ENCODE peak calls at places on chromosomes 7 and 10, in six cellular contexts. Y is pancreas; U is thoracic aorta; J is CD4-positive, alpha-beta memory T cell; N is GM23248; Q is uterus. H is an unnamed sample.
A peak's percentile ranks its signal among the peaks of the same experiment; 100 is the strongest.

GRCh38 chr10:133133471-133134231 is 26.4 kb upstream of the KNDC1 start:
- DNase-seq in Y (peak; percentile 56), U (no peak), J (no peak), N (no peak), Q (peak; percentile 8), H (no peak)

GRCh38 chr7:39683216-39683845 is 60.0 kb downstream of the RALA start:
- DNase-seq in Y (no peak), U (no peak), J (no peak), N (peak; percentile 75), Q (no peak), H (no peak)

GRCh38 chr10:56911906-56912480 is 550.9 kb upstream of the ZWINT start:
- DNase-seq in Y (no peak), U (no peak), J (no peak), N (no peak), Q (no peak), H (no peak)

GRCh38 chr7:50264908-50265307 is 39.6 kb upstream of the IKZF1 start:
- DNase-seq in Y (no peak), U (no peak), J (peak; percentile 85), N (no peak), Q (no peak), H (peak; percentile 9)

GRCh38 chr10:3471927-3472704 is 299.5 kb upstream of the PITRM1 start:
- DNase-seq in Y (no peak), U (no peak), J (no peak), N (peak; percentile 53), Q (no peak), H (no peak)

GRCh38 chr10:101266396-101267298 is 37.4 kb upstream of the LBX1 start:
- DNase-seq in Y (no peak), U (no peak), J (no peak), N (no peak), Q (no peak), H (no peak)

GRCh38 chr7:33040803-33041516 is 21.6 kb downstream of the NT5C3A start:
- DNase-seq in Y (no peak), U (no peak), J (peak; percentile 90), N (peak; percentile 54), Q (no peak), H (peak; percentile 68)

GRCh38 chr7:102106625-102107024 is 180.0 kb upstream of the SH2B2 start:
- DNase-seq in Y (no peak), U (no peak), J (no peak), N (peak; percentile 10), Q (peak; percentile 13), H (no peak)

GRCh38 chr10:132972986-132973902 is 30.9 kb upstream of the CFAP46 start:
- DNase-seq in Y (peak; percentile 50), U (no peak), J (no peak), N (no peak), Q (peak; percentile 11), H (no peak)

GRCh38 chr7:2566890-2567662 is 8.3 kb downstream of the IQCE start:
- DNase-seq in Y (peak; percentile 49), U (no peak), J (no peak), N (peak; percentile 32), Q (no peak), H (no peak)

GRCh38 chr10:71390921-71391690 is 5.6 kb upstream of the CDH23 start:
- DNase-seq in Y (no peak), U (no peak), J (no peak), N (no peak), Q (no peak), H (no peak)

GRCh38 chr10:132942101-132942739 is at the start of gene CFAP46:
- DNase-seq in Y (peak; percentile 87), U (no peak), J (no peak), N (peak; percentile 50), Q (no peak), H (no peak)

GRCh38 chr7:28793383-28793782 is 164.7 kb downstream of the TRIL start:
- DNase-seq in Y (no peak), U (no peak), J (no peak), N (no peak), Q (no peak), H (no peak)

GRCh38 chr7:48074231-48074654 is 14.8 kb upstream of the UPP1 start:
- DNase-seq in Y (no peak), U (no peak), J (no peak), N (peak; percentile 65), Q (no peak), H (no peak)

GRCh38 chr7:48365010-48365409 is 193.8 kb downstream of the ABCA13 start:
- DNase-seq in Y (no peak), U (no peak), J (no peak), N (no peak), Q (no peak), H (no peak)

GRCh38 chr10:129926066-129927055 is 37.7 kb downstream of the EBF3 start:
- DNase-seq in Y (no peak), U (no peak), J (no peak), N (no peak), Q (no peak), H (no peak)

GRCh38 chr7:153696242-153696641 is 356.0 kb upstream of the DPP6 start:
- DNase-seq in Y (no peak), U (no peak), J (no peak), N (no peak), Q (no peak), H (no peak)

GRCh38 chr10:30083934-30084333 is 24.5 kb upstream of the JCAD start:
- DNase-seq in Y (no peak), U (no peak), J (no peak), N (no peak), Q (no peak), H (no peak)

GRCh38 chr10:78579995-78580394 is 488.8 kb upstream of the ZMIZ1 start:
- DNase-seq in Y (no peak), U (no peak), J (no peak), N (no peak), Q (peak; percentile 62), H (no peak)

GRCh38 chr10:33837736-33838135 is 503.3 kb upstream of the NRP1 start:
- DNase-seq in Y (no peak), U (no peak), J (no peak), N (no peak), Q (no peak), H (no peak)

GRCh38 chr7:77799078-77799964 is 748 bp downstream of the PHTF2 start:
- DNase-seq in Y (peak; percentile 71), U (no peak), J (peak; percentile 45), N (peak; percentile 62), Q (peak; percentile 45), H (peak; percentile 6)

GRCh38 chr7:95509199-95509598 is 23.5 kb downstream of the ASB4 start:
- DNase-seq in Y (no peak), U (no peak), J (peak; percentile 37), N (peak; percentile 57), Q (no peak), H (peak; percentile 45)

GRCh38 chr7:131015131-131015954 is 281.3 kb upstream of the KLF14 start:
- DNase-seq in Y (no peak), U (no peak), J (no peak), N (peak; percentile 77), Q (no peak), H (no peak)

GRCh38 chr10:103843854-103844567 is 11.4 kb downstream of the SH3PXD2A start:
- DNase-seq in Y (peak; percentile 64), U (no peak), J (no peak), N (peak; percentile 87), Q (no peak), H (no peak)

GRCh38 chr10:102101152-102101551 is 19.0 kb downstream of the LDB1 start:
- DNase-seq in Y (no peak), U (no peak), J (no peak), N (no peak), Q (no peak), H (no peak)

GRCh38 chr7:65983965-65984654 is 2.1 kb upstream of the GUSB start:
- DNase-seq in Y (no peak), U (no peak), J (no peak), N (no peak), Q (no peak), H (no peak)

GRCh38 chr10:33056828-33057227 is 98.8 kb upstream of the ITGB1 start:
- DNase-seq in Y (no peak), U (no peak), J (no peak), N (no peak), Q (no peak), H (no peak)

GRCh38 chr10:102410427-102411073 is 8.0 kb downstream of the PSD start:
- DNase-seq in Y (peak; percentile 58), U (no peak), J (peak; percentile 67), N (peak; percentile 31), Q (no peak), H (no peak)

GRCh38 chr10:66671562-66671961 is 254.3 kb upstream of the LRRTM3 start:
- DNase-seq in Y (no peak), U (no peak), J (no peak), N (no peak), Q (no peak), H (no peak)

DNA sequence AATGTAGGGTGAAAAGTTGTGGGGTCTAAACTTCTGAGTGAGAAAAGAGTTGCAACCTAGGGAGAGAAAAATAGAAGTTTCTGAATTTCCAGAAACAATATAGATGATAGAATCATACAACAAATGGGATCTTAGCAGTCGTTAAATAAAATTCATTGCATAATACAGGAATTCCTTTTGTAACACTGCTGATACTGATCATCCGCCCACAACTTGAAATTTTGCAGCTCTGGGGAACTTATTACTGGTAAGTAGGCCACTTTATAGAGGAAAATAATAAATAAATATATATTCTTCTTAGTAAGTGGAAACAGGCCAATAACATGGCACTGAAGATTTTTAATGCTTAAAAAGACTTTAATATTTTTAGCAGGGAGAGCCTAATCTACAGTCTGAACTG is 81.9 kb upstream of the SMIM30 start:
- DNase-seq in Y (no peak), U (no peak), J (no peak), N (peak; percentile 32), Q (no peak), H (no peak)
- H3K27ac ChIP-seq in Y (no peak overlapping the region), U (no peak overlapping the region), J (no peak overlapping the region), N (peak overlapping the region; percentile 15), Q (no peak overlapping the region), H (no peak overlapping the region)

GRCh38 chr7:128815289-128815938 is 14.8 kb upstream of the FLNC start:
- DNase-seq in Y (no peak), U (no peak), J (no peak), N (no peak), Q (no peak), H (no peak)
- H3K27ac ChIP-seq in Y (no peak overlapping the region), U (no peak overlapping the region), J (no peak overlapping the region), N (no peak overlapping the region), Q (no peak overlapping the region), H (no peak overlapping the region)

DNA sequence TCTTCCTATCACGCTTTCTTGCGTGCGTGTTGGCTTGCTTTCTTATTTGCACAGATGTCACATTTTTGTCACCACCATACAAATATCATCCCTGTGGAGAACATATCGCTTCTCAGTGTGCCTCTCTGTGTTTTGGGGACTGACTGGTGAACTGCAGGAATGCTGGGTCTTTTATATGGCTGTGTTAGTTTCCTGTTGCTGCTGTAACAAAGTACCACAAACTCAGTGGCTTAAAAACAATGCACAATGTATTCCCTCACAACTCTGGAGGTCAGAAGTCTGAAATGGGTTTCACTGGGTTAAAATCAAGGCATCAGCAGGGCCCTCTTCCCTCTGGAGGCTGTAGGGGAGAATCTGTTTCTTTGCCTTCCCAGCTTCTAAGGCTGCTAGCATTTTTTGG is 81.9 kb downstream of the LRMDA start:
- DNase-seq in Y (no peak), U (no peak), J (no peak), N (no peak), Q (no peak), H (no peak)
- H3K27ac ChIP-seq in Y (peak overlapping the region; percentile 2), U (no peak overlapping the region), J (no peak overlapping the region), N (no peak overlapping the region), Q (peak overlapping the region; percentile 27), H (no peak overlapping the region)

GRCh38 chr10:14060320-14061070 is 270.2 kb downstream of the FRMD4A start:
- DNase-seq in Y (no peak), U (no peak), J (no peak), N (peak; percentile 34), Q (no peak), H (no peak)
- H3K27ac ChIP-seq in Y (no peak overlapping the region), U (no peak overlapping the region), J (no peak overlapping the region), N (no peak overlapping the region), Q (no peak overlapping the region), H (no peak overlapping the region)

H was measured in CD8-positive, alpha-beta memory T cell.